ENCODE peak calls at places on chromosomes 13 and 19, in eight cellular contexts. One of them, this sample, is unnamed.

GRCh38 chr13:40536443-40537113 is 129.9 kb downstream of the FOXO1 start:
- DNase-seq in T follicular helper cell: no peak
- DNase-seq in SW480: no peak
- DNase-seq in activated naive CD4-positive, alpha-beta T cell treated with anti-CD3 and anti-CD28 coated beads, Interleukin-2, amount 10 ng/mL, durations not matched to agents 7 days and 5 days: no peak
- DNase-seq in activated T-helper 1 cell treated with Interleukin-2 at 50 U/mL for 16 hours: no peak
- DNase-seq in AG09309: no peak
- DNase-seq in T-cell: no peak
- DNase-seq in transverse colon: peak; percentile 52
- DNase-seq in this sample: no peak

GRCh38 chr19:41587101-41587837 is 11.3 kb downstream of the CEACAM21 start:
- DNase-seq in T follicular helper cell: no peak
- DNase-seq in SW480: no peak
- DNase-seq in activated naive CD4-positive, alpha-beta T cell treated with anti-CD3 and anti-CD28 coated beads, Interleukin-2, amount 10 ng/mL, durations not matched to agents 7 days and 5 days: no peak
- DNase-seq in activated T-helper 1 cell treated with Interleukin-2 at 50 U/mL for 16 hours: no peak
- DNase-seq in AG09309: no peak
- DNase-seq in T-cell: no peak
- DNase-seq in transverse colon: no peak
- DNase-seq in this sample: no peak

GRCh38 chr19:46288896-46289588 is 7.8 kb upstream of the HIF3A start:
- DNase-seq in T follicular helper cell: no peak
- DNase-seq in SW480: peak; percentile 71
- DNase-seq in activated naive CD4-positive, alpha-beta T cell treated with anti-CD3 and anti-CD28 coated beads, Interleukin-2, amount 10 ng/mL, durations not matched to agents 7 days and 5 days: no peak
- DNase-seq in activated T-helper 1 cell treated with Interleukin-2 at 50 U/mL for 16 hours: no peak
- DNase-seq in AG09309: peak; percentile 66
- DNase-seq in T-cell: no peak
- DNase-seq in transverse colon: no peak
- DNase-seq in this sample: no peak

GRCh38 chr13:95059306-95059705 is 241.9 kb downstream of the ABCC4 start:
- DNase-seq in T follicular helper cell: no peak
- DNase-seq in SW480: no peak
- DNase-seq in activated naive CD4-positive, alpha-beta T cell treated with anti-CD3 and anti-CD28 coated beads, Interleukin-2, amount 10 ng/mL, durations not matched to agents 7 days and 5 days: no peak
- DNase-seq in activated T-helper 1 cell treated with Interleukin-2 at 50 U/mL for 16 hours: no peak
- DNase-seq in AG09309: no peak
- DNase-seq in T-cell: no peak
- DNase-seq in transverse colon: no peak
- DNase-seq in this sample: no peak

GRCh38 chr19:36604656-36605100 is 435 bp upstream of the ZNF382 start:
- DNase-seq in T follicular helper cell: peak; percentile 81
- DNase-seq in SW480: no peak
- DNase-seq in activated naive CD4-positive, alpha-beta T cell treated with anti-CD3 and anti-CD28 coated beads, Interleukin-2, amount 10 ng/mL, durations not matched to agents 7 days and 5 days: peak; percentile 91
- DNase-seq in activated T-helper 1 cell treated with Interleukin-2 at 50 U/mL for 16 hours: peak; percentile 76
- DNase-seq in AG09309: no peak
- DNase-seq in T-cell: peak; percentile 80
- DNase-seq in transverse colon: peak; percentile 38
- DNase-seq in this sample: peak; percentile 82

GRCh38 chr13:34161829-34162544 is 344.0 kb downstream of the RFC3 start:
- DNase-seq in T follicular helper cell: no peak
- DNase-seq in SW480: no peak
- DNase-seq in activated naive CD4-positive, alpha-beta T cell treated with anti-CD3 and anti-CD28 coated beads, Interleukin-2, amount 10 ng/mL, durations not matched to agents 7 days and 5 days: no peak
- DNase-seq in activated T-helper 1 cell treated with Interleukin-2 at 50 U/mL for 16 hours: no peak
- DNase-seq in AG09309: peak; percentile 86
- DNase-seq in T-cell: no peak
- DNase-seq in transverse colon: no peak
- DNase-seq in this sample: no peak

GRCh38 chr13:110137677-110138008 is 169.3 kb downstream of the COL4A1 start:
- DNase-seq in T follicular helper cell: no peak
- DNase-seq in SW480: peak; percentile 95
- DNase-seq in activated naive CD4-positive, alpha-beta T cell treated with anti-CD3 and anti-CD28 coated beads, Interleukin-2, amount 10 ng/mL, durations not matched to agents 7 days and 5 days: peak; percentile 45
- DNase-seq in activated T-helper 1 cell treated with Interleukin-2 at 50 U/mL for 16 hours: no peak
- DNase-seq in AG09309: no peak
- DNase-seq in T-cell: no peak
- DNase-seq in transverse colon: peak; percentile 40
- DNase-seq in this sample: no peak

GRCh38 chr13:111361046-111361872 is 40.8 kb downstream of the TEX29 start:
- DNase-seq in T follicular helper cell: no peak
- DNase-seq in SW480: no peak
- DNase-seq in activated naive CD4-positive, alpha-beta T cell treated with anti-CD3 and anti-CD28 coated beads, Interleukin-2, amount 10 ng/mL, durations not matched to agents 7 days and 5 days: no peak
- DNase-seq in activated T-helper 1 cell treated with Interleukin-2 at 50 U/mL for 16 hours: no peak
- DNase-seq in AG09309: no peak
- DNase-seq in T-cell: no peak
- DNase-seq in transverse colon: no peak
- DNase-seq in this sample: no peak

GRCh38 chr19:11982526-11982925 is 17.7 kb downstream of the ZNF763 start:
- DNase-seq in T follicular helper cell: no peak
- DNase-seq in SW480: no peak
- DNase-seq in activated naive CD4-positive, alpha-beta T cell treated with anti-CD3 and anti-CD28 coated beads, Interleukin-2, amount 10 ng/mL, durations not matched to agents 7 days and 5 days: no peak
- DNase-seq in activated T-helper 1 cell treated with Interleukin-2 at 50 U/mL for 16 hours: no peak
- DNase-seq in AG09309: no peak
- DNase-seq in T-cell: no peak
- DNase-seq in transverse colon: no peak
- DNase-seq in this sample: no peak

GRCh38 chr19:47699360-47699917 is 13.8 kb upstream of the EHD2 start:
- DNase-seq in T follicular helper cell: peak; percentile 21
- DNase-seq in SW480: peak; percentile 44
- DNase-seq in activated naive CD4-positive, alpha-beta T cell treated with anti-CD3 and anti-CD28 coated beads, Interleukin-2, amount 10 ng/mL, durations not matched to agents 7 days and 5 days: peak; percentile 70
- DNase-seq in activated T-helper 1 cell treated with Interleukin-2 at 50 U/mL for 16 hours: no peak
- DNase-seq in AG09309: no peak
- DNase-seq in T-cell: no peak
- DNase-seq in transverse colon: peak; percentile 52
- DNase-seq in this sample: peak; percentile 15

GRCh38 chr13:59677430-59677829 is 486.3 kb downstream of the DIAPH3 start:
- DNase-seq in T follicular helper cell: no peak
- DNase-seq in SW480: no peak
- DNase-seq in activated naive CD4-positive, alpha-beta T cell treated with anti-CD3 and anti-CD28 coated beads, Interleukin-2, amount 10 ng/mL, durations not matched to agents 7 days and 5 days: no peak
- DNase-seq in activated T-helper 1 cell treated with Interleukin-2 at 50 U/mL for 16 hours: no peak
- DNase-seq in AG09309: no peak
- DNase-seq in T-cell: no peak
- DNase-seq in transverse colon: no peak
- DNase-seq in this sample: no peak

GRCh38 chr13:82165396-82166174 is 1716.7 kb downstream of the SLITRK1 start:
- DNase-seq in T follicular helper cell: no peak
- DNase-seq in SW480: no peak
- DNase-seq in activated naive CD4-positive, alpha-beta T cell treated with anti-CD3 and anti-CD28 coated beads, Interleukin-2, amount 10 ng/mL, durations not matched to agents 7 days and 5 days: no peak
- DNase-seq in activated T-helper 1 cell treated with Interleukin-2 at 50 U/mL for 16 hours: no peak
- DNase-seq in AG09309: no peak
- DNase-seq in T-cell: no peak
- DNase-seq in transverse colon: no peak
- DNase-seq in this sample: no peak

GRCh38 chr19:16070366-16070990 is 5.8 kb upstream of the TPM4 start:
- DNase-seq in T follicular helper cell: peak; percentile 82
- DNase-seq in SW480: peak; percentile 97
- DNase-seq in activated naive CD4-positive, alpha-beta T cell treated with anti-CD3 and anti-CD28 coated beads, Interleukin-2, amount 10 ng/mL, durations not matched to agents 7 days and 5 days: peak; percentile 91
- DNase-seq in activated T-helper 1 cell treated with Interleukin-2 at 50 U/mL for 16 hours: peak; percentile 81
- DNase-seq in AG09309: no peak
- DNase-seq in T-cell: peak; percentile 87
- DNase-seq in transverse colon: peak; percentile 96
- DNase-seq in this sample: peak; percentile 92

GRCh38 chr13:31824705-31825512 is 85.6 kb downstream of the RXFP2 start:
- DNase-seq in T follicular helper cell: no peak
- DNase-seq in SW480: peak; percentile 33
- DNase-seq in activated naive CD4-positive, alpha-beta T cell treated with anti-CD3 and anti-CD28 coated beads, Interleukin-2, amount 10 ng/mL, durations not matched to agents 7 days and 5 days: no peak
- DNase-seq in activated T-helper 1 cell treated with Interleukin-2 at 50 U/mL for 16 hours: no peak
- DNase-seq in AG09309: no peak
- DNase-seq in T-cell: no peak
- DNase-seq in transverse colon: no peak
- DNase-seq in this sample: no peak

GRCh38 chr13:41822560-41822959 is 138.3 kb downstream of the VWA8 start:
- DNase-seq in T follicular helper cell: no peak
- DNase-seq in SW480: no peak
- DNase-seq in activated naive CD4-positive, alpha-beta T cell treated with anti-CD3 and anti-CD28 coated beads, Interleukin-2, amount 10 ng/mL, durations not matched to agents 7 days and 5 days: no peak
- DNase-seq in activated T-helper 1 cell treated with Interleukin-2 at 50 U/mL for 16 hours: no peak
- DNase-seq in AG09309: no peak
- DNase-seq in T-cell: no peak
- DNase-seq in transverse colon: no peak
- DNase-seq in this sample: no peak

GRCh38 chr13:86476656-86477055 is 677.4 kb upstream of the SLITRK6 start:
- DNase-seq in T follicular helper cell: no peak
- DNase-seq in SW480: no peak
- DNase-seq in activated naive CD4-positive, alpha-beta T cell treated with anti-CD3 and anti-CD28 coated beads, Interleukin-2, amount 10 ng/mL, durations not matched to agents 7 days and 5 days: no peak
- DNase-seq in activated T-helper 1 cell treated with Interleukin-2 at 50 U/mL for 16 hours: no peak
- DNase-seq in AG09309: no peak
- DNase-seq in T-cell: no peak
- DNase-seq in transverse colon: no peak
- DNase-seq in this sample: no peak

GRCh38 chr13:67134322-67135129 is 95.6 kb downstream of the PCDH9 start:
- DNase-seq in T follicular helper cell: no peak
- DNase-seq in SW480: no peak
- DNase-seq in activated naive CD4-positive, alpha-beta T cell treated with anti-CD3 and anti-CD28 coated beads, Interleukin-2, amount 10 ng/mL, durations not matched to agents 7 days and 5 days: no peak
- DNase-seq in activated T-helper 1 cell treated with Interleukin-2 at 50 U/mL for 16 hours: no peak
- DNase-seq in AG09309: no peak
- DNase-seq in T-cell: no peak
- DNase-seq in transverse colon: no peak
- DNase-seq in this sample: no peak

GRCh38 chr19:43636121-43636683 is 3.4 kb downstream of the CADM4 start:
- DNase-seq in T follicular helper cell: no peak
- DNase-seq in SW480: peak; percentile 67
- DNase-seq in activated naive CD4-positive, alpha-beta T cell treated with anti-CD3 and anti-CD28 coated beads, Interleukin-2, amount 10 ng/mL, durations not matched to agents 7 days and 5 days: no peak
- DNase-seq in activated T-helper 1 cell treated with Interleukin-2 at 50 U/mL for 16 hours: no peak
- DNase-seq in AG09309: no peak
- DNase-seq in T-cell: no peak
- DNase-seq in transverse colon: no peak
- DNase-seq in this sample: no peak

GRCh38 chr13:110770678-110771077 is 57.2 kb downstream of the ING1 start:
- DNase-seq in T follicular helper cell: no peak
- DNase-seq in SW480: no peak
- DNase-seq in activated naive CD4-positive, alpha-beta T cell treated with anti-CD3 and anti-CD28 coated beads, Interleukin-2, amount 10 ng/mL, durations not matched to agents 7 days and 5 days: no peak
- DNase-seq in activated T-helper 1 cell treated with Interleukin-2 at 50 U/mL for 16 hours: no peak
- DNase-seq in AG09309: no peak
- DNase-seq in T-cell: no peak
- DNase-seq in transverse colon: no peak
- DNase-seq in this sample: no peak

GRCh38 chr19:17138937-17139598 is 63.5 kb downstream of the MYO9B start:
- DNase-seq in T follicular helper cell: no peak
- DNase-seq in SW480: no peak
- DNase-seq in activated naive CD4-positive, alpha-beta T cell treated with anti-CD3 and anti-CD28 coated beads, Interleukin-2, amount 10 ng/mL, durations not matched to agents 7 days and 5 days: no peak
- DNase-seq in activated T-helper 1 cell treated with Interleukin-2 at 50 U/mL for 16 hours: no peak
- DNase-seq in AG09309: no peak
- DNase-seq in T-cell: no peak
- DNase-seq in transverse colon: no peak
- DNase-seq in this sample: no peak

GRCh38 chr13:47816835-47817234 is 184.2 kb downstream of the SUCLA2 start:
- DNase-seq in T follicular helper cell: no peak
- DNase-seq in SW480: no peak
- DNase-seq in activated naive CD4-positive, alpha-beta T cell treated with anti-CD3 and anti-CD28 coated beads, Interleukin-2, amount 10 ng/mL, durations not matched to agents 7 days and 5 days: no peak
- DNase-seq in activated T-helper 1 cell treated with Interleukin-2 at 50 U/mL for 16 hours: no peak
- DNase-seq in AG09309: no peak
- DNase-seq in T-cell: no peak
- DNase-seq in transverse colon: no peak
- DNase-seq in this sample: no peak

GRCh38 chr19:56946164-56946563 is 105.6 kb upstream of the PEG3 start:
- DNase-seq in T follicular helper cell: no peak
- DNase-seq in SW480: no peak
- DNase-seq in activated naive CD4-positive, alpha-beta T cell treated with anti-CD3 and anti-CD28 coated beads, Interleukin-2, amount 10 ng/mL, durations not matched to agents 7 days and 5 days: no peak
- DNase-seq in activated T-helper 1 cell treated with Interleukin-2 at 50 U/mL for 16 hours: no peak
- DNase-seq in AG09309: no peak
- DNase-seq in T-cell: no peak
- DNase-seq in transverse colon: no peak
- DNase-seq in this sample: no peak

GRCh38 chr13:67355791-67356190 is 125.7 kb upstream of the PCDH9 start:
- DNase-seq in T follicular helper cell: no peak
- DNase-seq in SW480: no peak
- DNase-seq in activated naive CD4-positive, alpha-beta T cell treated with anti-CD3 and anti-CD28 coated beads, Interleukin-2, amount 10 ng/mL, durations not matched to agents 7 days and 5 days: no peak
- DNase-seq in activated T-helper 1 cell treated with Interleukin-2 at 50 U/mL for 16 hours: no peak
- DNase-seq in AG09309: no peak
- DNase-seq in T-cell: no peak
- DNase-seq in transverse colon: no peak
- DNase-seq in this sample: no peak

GRCh38 chr13:39607876-39608275 is 4.9 kb upstream of the LHFPL6 start:
- DNase-seq in T follicular helper cell: no peak
- DNase-seq in SW480: no peak
- DNase-seq in activated naive CD4-positive, alpha-beta T cell treated with anti-CD3 and anti-CD28 coated beads, Interleukin-2, amount 10 ng/mL, durations not matched to agents 7 days and 5 days: no peak
- DNase-seq in activated T-helper 1 cell treated with Interleukin-2 at 50 U/mL for 16 hours: no peak
- DNase-seq in AG09309: no peak
- DNase-seq in T-cell: no peak
- DNase-seq in transverse colon: no peak
- DNase-seq in this sample: no peak

GRCh38 chr19:52343548-52343947 is 7.5 kb downstream of the ZNF610 start:
- DNase-seq in T follicular helper cell: peak; percentile 12
- DNase-seq in SW480: peak; percentile 33
- DNase-seq in activated naive CD4-positive, alpha-beta T cell treated with anti-CD3 and anti-CD28 coated beads, Interleukin-2, amount 10 ng/mL, durations not matched to agents 7 days and 5 days: peak; percentile 64
- DNase-seq in activated T-helper 1 cell treated with Interleukin-2 at 50 U/mL for 16 hours: peak; percentile 24
- DNase-seq in AG09309: no peak
- DNase-seq in T-cell: peak; percentile 8
- DNase-seq in transverse colon: peak; percentile 9
- DNase-seq in this sample: peak; percentile 23

GRCh38 chr13:61109741-61110140 is 305.9 kb downstream of the PCDH20 start:
- DNase-seq in T follicular helper cell: no peak
- DNase-seq in SW480: no peak
- DNase-seq in activated naive CD4-positive, alpha-beta T cell treated with anti-CD3 and anti-CD28 coated beads, Interleukin-2, amount 10 ng/mL, durations not matched to agents 7 days and 5 days: no peak
- DNase-seq in activated T-helper 1 cell treated with Interleukin-2 at 50 U/mL for 16 hours: no peak
- DNase-seq in AG09309: no peak
- DNase-seq in T-cell: no peak
- DNase-seq in transverse colon: no peak
- DNase-seq in this sample: no peak

GRCh38 chr19:47032171-47032811 is 12.7 kb downstream of the NPAS1 start:
- DNase-seq in T follicular helper cell: peak; percentile 53
- DNase-seq in SW480: peak; percentile 75
- DNase-seq in activated naive CD4-positive, alpha-beta T cell treated with anti-CD3 and anti-CD28 coated beads, Interleukin-2, amount 10 ng/mL, durations not matched to agents 7 days and 5 days: peak; percentile 78
- DNase-seq in activated T-helper 1 cell treated with Interleukin-2 at 50 U/mL for 16 hours: peak; percentile 55
- DNase-seq in AG09309: no peak
- DNase-seq in T-cell: peak; percentile 49
- DNase-seq in transverse colon: peak; percentile 67
- DNase-seq in this sample: peak; percentile 69

GRCh38 chr19:616276-616675 is 17.1 kb downstream of the POLRMT start:
- DNase-seq in T follicular helper cell: no peak
- DNase-seq in SW480: no peak
- DNase-seq in activated naive CD4-positive, alpha-beta T cell treated with anti-CD3 and anti-CD28 coated beads, Interleukin-2, amount 10 ng/mL, durations not matched to agents 7 days and 5 days: no peak
- DNase-seq in activated T-helper 1 cell treated with Interleukin-2 at 50 U/mL for 16 hours: no peak
- DNase-seq in AG09309: no peak
- DNase-seq in T-cell: no peak
- DNase-seq in transverse colon: no peak
- DNase-seq in this sample: no peak

GRCh38 chr13:67226686-67227085 is 3.5 kb downstream of the PCDH9 start:
- DNase-seq in T follicular helper cell: no peak
- DNase-seq in SW480: no peak
- DNase-seq in activated naive CD4-positive, alpha-beta T cell treated with anti-CD3 and anti-CD28 coated beads, Interleukin-2, amount 10 ng/mL, durations not matched to agents 7 days and 5 days: no peak
- DNase-seq in activated T-helper 1 cell treated with Interleukin-2 at 50 U/mL for 16 hours: no peak
- DNase-seq in AG09309: no peak
- DNase-seq in T-cell: no peak
- DNase-seq in transverse colon: no peak
- DNase-seq in this sample: no peak

This sample was measured in naive thymus-derived CD8-positive, alpha-beta T cell.